ENCODE peak calls at places on chromosome 1, in five cellular contexts. M is HEK293T, X is K562, F is GM12878, E is SK-N-SH. J is an unnamed sample.

GRCh38 chr1:226804907-226805759 is 65.3 kb upstream of the PSEN2 start:
- DNase-seq in E (peak), X (peak), M (no peak), F (no peak), J (no peak)

GRCh38 chr1:174032823-174033222 is 10.7 kb upstream of the RC3H1 start:
- DNase-seq in F (no peak), M (no peak), X (no peak), E (no peak), J (no peak)

GRCh38 chr1:183739082-183739481 is 65.8 kb upstream of the RGL1 start:
- DNase-seq in M (no peak), E (no peak), X (no peak), F (no peak), J (no peak)

GRCh38 chr1:35047188-35047858 is 15.6 kb upstream of the ZMYM6 start:
- DNase-seq in M (no peak), E (no peak), F (no peak), X (no peak), J (no peak)

GRCh38 chr1:212457740-212458338 is 25.1 kb downstream of the NENF start:
- DNase-seq in F (no peak), E (peak), X (peak), M (peak), J (peak)

GRCh38 chr1:228830185-228830953 is 95.1 kb downstream of the RHOU start:
- DNase-seq in X (no peak), M (no peak), E (no peak), F (no peak), J (no peak)

GRCh38 chr1:203797948-203798347 is 2.5 kb downstream of the ZBED6 start:
- DNase-seq in M (no peak), X (peak), E (no peak), F (no peak), J (peak)

GRCh38 chr1:165875604-165876003 is 48.2 kb downstream of the UCK2 start:
- DNase-seq in X (no peak), F (no peak), E (no peak), M (no peak), J (no peak)

GRCh38 chr1:161816201-161816600 is 50.1 kb downstream of the ATF6 start:
- DNase-seq in M (no peak), F (no peak), E (peak), X (no peak), J (peak)

GRCh38 chr1:183200451-183200850 is 14.4 kb downstream of the LAMC2 start:
- DNase-seq in E (no peak), X (no peak), F (no peak), M (no peak), J (no peak)

GRCh38 chr1:44970317-44970716 is 16.1 kb downstream of the EIF2B3 start:
- DNase-seq in X (no peak), M (no peak), E (no peak), F (no peak), J (no peak)

GRCh38 chr1:36710008-36710407 is 227.3 kb upstream of the CSF3R start:
- DNase-seq in E (peak), X (no peak), M (no peak), F (no peak), J (no peak)

GRCh38 chr1:79197421-79197820 is 190.9 kb upstream of the ADGRL4 start:
- DNase-seq in X (no peak), E (peak), M (peak), F (no peak), J (no peak)

GRCh38 chr1:24659993-24660665 is 17.0 kb downstream of the SRRM1 start:
- DNase-seq in E (no peak), X (no peak), M (no peak), F (no peak), J (no peak)

GRCh38 chr1:227521782-227522181 is 41.6 kb upstream of the ZNF678 start:
- DNase-seq in M (no peak), X (no peak), E (no peak), F (no peak), J (no peak)

GRCh38 chr1:26530898-26531598 is 1.5 kb downstream of the RPS6KA1 start:
- DNase-seq in X (peak), F (no peak), M (peak), E (peak), J (peak)

GRCh38 chr1:228150458-228151169 is 884 bp downstream of the GJC2 start:
- DNase-seq in M (no peak), F (no peak), E (peak), X (peak), J (peak)

GRCh38 chr1:87953732-87954344 is 625.2 kb downstream of the LMO4 start:
- DNase-seq in E (peak), X (peak), M (peak), F (no peak), J (peak)

GRCh38 chr1:1225913-1226312 is 5.9 kb downstream of the SDF4 start:
- DNase-seq in X (no peak), M (no peak), F (no peak), E (no peak), J (no peak)

GRCh38 chr1:53324321-53324720 is 3.5 kb downstream of the LRP8 start:
- DNase-seq in M (no peak), E (no peak), X (no peak), F (no peak), J (no peak)

GRCh38 chr1:208335386-208335785 is 91.2 kb upstream of the PLXNA2 start:
- DNase-seq in M (no peak), E (no peak), F (no peak), X (no peak), J (no peak)

GRCh38 chr1:26827205-26827604 is 717 bp downstream of the ZDHHC18 start:
- DNase-seq in X (no peak), M (no peak), E (no peak), F (no peak), J (no peak)

GRCh38 chr1:160377585-160378206 is 10.8 kb downstream of the NHLH1 start:
- DNase-seq in X (no peak), E (no peak), M (no peak), F (no peak), J (no peak)

GRCh38 chr1:197561041-197561440 is 214.2 kb downstream of the DENND1B start:
- DNase-seq in M (no peak), F (no peak), E (no peak), X (no peak), J (no peak)

GRCh38 chr1:180849031-180849775 is 63.5 kb upstream of the KIAA1614 start:
- DNase-seq in X (no peak), M (no peak), E (no peak), F (no peak), J (no peak)

GRCh38 chr1:167862432-167863076 is 51.4 kb downstream of the ADCY10 start:
- DNase-seq in F (no peak), E (no peak), X (no peak), M (no peak), J (no peak)
- TF ChIP-seq FOXM1 in F (no peak), E (no peak), X (no peak), M (no peak), J (no peak)

DNA sequence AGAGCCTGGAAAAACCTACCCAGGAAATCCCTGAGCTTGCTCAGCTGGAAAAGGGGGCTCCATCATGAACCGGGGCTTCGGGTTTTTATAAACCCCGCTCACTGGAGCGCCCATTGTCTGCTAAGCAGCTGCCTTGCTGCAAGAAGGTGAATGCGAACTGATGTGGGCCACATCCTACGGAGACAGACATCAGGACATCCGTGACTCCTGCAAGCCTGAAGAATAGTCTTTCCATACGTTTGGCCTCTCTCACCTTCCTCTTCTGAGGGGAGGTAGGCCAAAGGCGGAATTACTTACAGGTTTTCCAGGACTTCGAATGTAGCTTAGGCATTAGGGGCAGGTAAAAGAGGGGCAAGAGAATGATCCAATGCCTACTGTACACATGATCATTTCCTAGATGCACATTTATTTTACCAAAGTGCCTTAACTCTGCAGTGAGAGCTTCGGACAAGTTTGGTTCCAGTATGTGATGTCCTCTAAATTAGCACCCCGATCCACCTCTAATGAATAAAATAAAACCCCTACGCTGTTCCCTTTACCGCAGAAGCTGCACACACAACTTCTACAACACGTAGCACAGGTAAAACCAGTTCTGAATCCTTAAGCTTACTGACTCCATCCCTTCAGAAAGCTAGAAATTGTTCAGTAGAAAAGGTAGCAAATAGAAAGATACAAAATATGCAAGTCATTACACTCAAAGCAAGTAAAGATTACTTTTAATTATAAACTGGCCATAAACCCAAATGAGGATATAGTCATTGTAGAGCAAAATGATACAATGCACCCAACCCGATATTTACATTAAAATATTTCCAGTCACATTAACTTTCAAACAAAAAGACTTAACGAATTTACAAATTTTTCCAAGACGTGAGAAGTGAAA is 866 bp upstream of the SORT1 start:
- DNase-seq in X (no peak), E (no peak), M (no peak), F (no peak), J (no peak)
- TF ChIP-seq FOXM1 in X (no peak), E (no peak), M (no peak), F (no peak), J (no peak)

GRCh38 chr1:224565611-224566406 is 50.3 kb upstream of the CNIH3 start:
- DNase-seq in E (no peak), M (no peak), F (no peak), X (no peak), J (no peak)
- TF ChIP-seq FOXM1 in E (no peak), M (no peak), F (no peak), X (no peak), J (no peak)

DNA sequence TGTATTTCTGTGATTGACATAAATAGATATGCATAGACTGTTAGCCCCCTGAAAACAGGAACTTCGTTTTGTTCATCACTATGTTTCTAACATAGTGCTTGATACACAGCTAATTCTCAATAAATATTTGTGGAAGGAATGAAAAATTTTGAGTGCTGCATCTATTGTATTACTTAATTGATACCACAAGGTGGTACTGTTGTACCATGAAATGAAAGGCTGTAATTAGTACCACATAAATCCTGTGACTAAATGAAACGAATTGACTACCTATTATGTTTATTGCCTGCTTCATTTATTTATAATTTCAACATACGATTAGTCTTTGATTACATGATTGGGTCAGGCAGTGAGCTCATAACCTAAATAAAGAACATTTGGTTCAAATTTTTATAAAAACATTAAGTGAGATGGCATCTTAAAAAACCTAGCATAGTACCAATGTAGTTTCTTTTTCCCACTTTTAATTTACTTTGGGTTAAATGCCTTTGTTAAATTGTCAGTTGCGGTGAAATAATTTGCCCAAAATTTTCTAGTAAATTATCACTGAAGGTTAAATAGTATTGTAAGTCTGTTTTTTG is 15.0 kb upstream of the TGFB2 start:
- DNase-seq in F (no peak), X (peak), M (peak), E (peak), J (peak)
- TF ChIP-seq FOXM1 in F (no peak), X (no peak), M (no peak), E (no peak), J (no peak)

DNA sequence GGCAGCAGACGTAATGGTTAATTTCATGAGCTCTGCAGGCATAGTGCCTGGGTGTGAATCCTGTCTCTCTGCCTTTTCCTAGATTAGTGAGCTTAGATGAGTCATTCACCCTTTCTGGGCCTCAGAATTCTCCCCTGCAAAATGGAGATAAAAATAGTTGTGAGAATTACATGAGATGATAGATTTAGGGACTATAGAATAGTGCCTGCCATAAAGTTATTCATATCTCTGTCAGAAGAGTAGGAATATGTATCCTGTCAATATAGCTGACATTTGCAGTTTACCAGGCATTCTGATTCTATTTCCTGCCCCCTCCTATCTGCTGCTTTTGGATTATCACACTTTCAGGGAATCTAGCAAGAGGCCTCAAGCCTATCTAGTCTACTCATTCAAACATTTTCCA is 112.0 kb downstream of the PDE4B start:
- DNase-seq in E (no peak), F (no peak), X (peak), M (no peak), J (no peak)
- TF ChIP-seq FOXM1 in E (no peak), F (no peak), X (peak), M (no peak), J (no peak)

DNA sequence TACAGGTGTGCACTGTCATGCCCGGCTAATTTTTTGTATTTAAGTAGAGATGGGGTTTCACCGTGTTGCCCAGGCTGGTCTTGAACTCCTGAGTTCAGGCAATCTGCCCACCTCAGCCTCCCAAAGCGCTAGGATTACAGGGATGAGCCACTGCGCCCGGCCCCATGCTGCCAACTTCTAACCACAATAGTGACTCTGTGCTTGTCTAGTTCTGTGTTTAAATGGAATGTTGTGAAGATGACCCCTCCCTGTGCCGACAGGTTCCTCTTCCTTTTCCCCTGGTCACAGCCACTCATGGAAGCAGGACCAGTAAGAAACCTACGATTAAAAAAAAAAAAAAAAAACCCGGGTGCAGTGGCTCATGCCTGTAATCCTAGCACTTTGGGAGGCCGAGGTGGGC is 4.7 kb downstream of the MAP1LC3C start:
- DNase-seq in X (no peak), M (no peak), E (no peak), F (no peak), J (no peak)
- TF ChIP-seq FOXM1 in X (no peak), M (no peak), E (no peak), F (no peak), J (no peak)

GRCh38 chr1:94678187-94678863 is 136.8 kb upstream of the F3 start:
- DNase-seq in E (no peak), F (no peak), M (no peak), X (no peak), J (no peak)

GRCh38 chr1:94679336-94680007 is 137.9 kb upstream of the F3 start:
- DNase-seq in F (no peak), M (no peak), X (no peak), E (no peak), J (no peak)

GRCh38 chr1:94677087-94677486 is 135.5 kb upstream of the F3 start:
- DNase-seq in X (no peak), M (no peak), F (no peak), E (no peak), J (no peak)

GRCh38 chr1:94677714-94678113 is 136.2 kb upstream of the F3 start:
- DNase-seq in M (no peak), X (peak), F (no peak), E (no peak), J (no peak)

DNA sequence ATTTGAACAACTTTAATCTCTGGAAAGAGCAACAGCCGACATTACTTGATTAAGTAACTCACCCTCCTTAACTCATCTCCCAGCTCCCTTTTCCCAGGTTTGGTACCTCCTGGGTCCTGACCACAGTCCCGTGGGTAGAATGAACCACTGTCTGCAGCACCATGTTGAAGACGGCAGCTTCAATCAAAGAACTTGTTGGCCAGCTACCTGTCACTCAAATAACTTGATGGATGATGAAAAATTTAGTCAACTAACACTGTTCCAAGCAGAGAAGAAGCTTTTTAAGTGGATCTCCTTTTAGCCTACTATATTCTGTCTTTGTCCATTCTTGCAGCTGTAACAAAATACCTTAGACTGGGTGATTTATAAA is 138.4 kb upstream of the F3 start:
- DNase-seq in F (no peak), X (no peak), M (no peak), E (no peak), J (no peak)
- TF ChIP-seq FOXM1 in F (no peak), X (no peak), M (no peak), E (no peak), J (no peak)

GRCh38 chr1:67957026-67957425 is 93.4 kb downstream of the DIRAS3 start:
- DNase-seq in F (no peak), E (peak), X (no peak), M (no peak), J (no peak)
- TF ChIP-seq FOXM1 in F (no peak), E (no peak), X (no peak), M (no peak), J (no peak)